ENCODE peak calls at places on chromosomes 4 and X, in four cellular contexts. J is amniotic stem cell; E is myocyte; G is stimulated activated CD4-positive, alpha-beta T cell treated with anti-CD3 and anti-CD28 coated beads, Interleukin-12 subunit alpha, Interleukin-12 subunit beta, amount 100 ng/mL, for 24 hours. L is an unnamed sample.

GRCh38 chr4:134463771-134464170 is 262.2 kb upstream of the PABPC4L start:
- DNase-seq in J (no peak), G (no peak), E (no peak), L (no peak)

GRCh38 chr4:139630991-139631390 is 34.6 kb upstream of the MGST2 start:
- DNase-seq in E (no peak), G (no peak), J (no peak), L (no peak)

GRCh38 chr4:151766691-151767090 is 5.9 kb upstream of the GATB start:
- DNase-seq in J (no peak), E (no peak), G (no peak), L (no peak)

GRCh38 chr4:138348055-138348454 is 105.9 kb upstream of the SLC7A11 start:
- DNase-seq in J (no peak), E (no peak), G (no peak), L (no peak)

GRCh38 chr4:62161446-62161845 is 961.3 kb downstream of the ADGRL3 start:
- DNase-seq in E (no peak), J (no peak), G (no peak), L (no peak)

GRCh38 chr4:73259552-73260140 is 1.0 kb upstream of the ANKRD17 start:
- DNase-seq in J (no peak), E (no peak), G (no peak), L (no peak)

GRCh38 chr4:109014593-109015412 is 251.9 kb upstream of the ETNPPL start:
- DNase-seq in J (no peak), G (no peak), E (no peak), L (no peak)

GRCh38 chr4:8019396-8020365 is 80.0 kb upstream of the AFAP1 start:
- DNase-seq in G (no peak), J (no peak), E (no peak), L (no peak)

GRCh38 chr4:38917481-38918025 is 49.9 kb downstream of the FAM114A1 start:
- DNase-seq in E (peak), J (no peak), G (no peak), L (no peak)

GRCh38 chrX:134949271-134949670 is 41.5 kb upstream of the SMIM10 start:
- DNase-seq in E (no peak), J (no peak), G (no peak), L (no peak)

GRCh38 chr4:2361366-2362285 is 56.8 kb downstream of the ZFYVE28 start:
- DNase-seq in J (no peak), G (no peak), E (no peak), L (no peak)

GRCh38 chr4:175542787-175543186 is 269.3 kb downstream of the GPM6A start:
- DNase-seq in J (no peak), E (no peak), G (no peak), L (no peak)

GRCh38 chr4:151417164-151417571 is 8.2 kb downstream of the FHIP1A start:
- DNase-seq in E (no peak), J (no peak), G (no peak), L (peak)

GRCh38 chrX:143634373-143634685 is 1.6 kb downstream of the SLITRK4 start:
- DNase-seq in G (no peak), J (no peak), E (no peak), L (no peak)

GRCh38 chrX:31279359-31279758 is 207.5 kb upstream of the FTHL17 start:
- DNase-seq in E (peak), J (no peak), G (no peak), L (peak)

GRCh38 chrX:71228063-71228642 is 5.1 kb downstream of the GJB1 start:
- DNase-seq in E (no peak), J (no peak), G (no peak), L (no peak)

GRCh38 chr4:152534541-152535231 is 1.2 kb downstream of the FBXW7 start:
- DNase-seq in E (peak), J (no peak), G (peak), L (no peak)

GRCh38 chr4:123352240-123352945 is 44.2 kb upstream of the SPRY1 start:
- DNase-seq in J (no peak), G (no peak), E (peak), L (no peak)

GRCh38 chrX:16743604-16744325 is 24.4 kb downstream of the SYAP1 start:
- DNase-seq in J (peak), G (no peak), E (peak), L (peak)

GRCh38 chr4:33882246-33882990 is 2361.9 kb downstream of the ARAP2 start:
- DNase-seq in J (no peak), G (no peak), E (no peak), L (no peak)

GRCh38 chrX:87489071-87489470 is 28.5 kb upstream of the KLHL4 start:
- DNase-seq in J (no peak), E (no peak), G (no peak), L (no peak)

GRCh38 chr4:109928327-109929045 is 15.8 kb downstream of the EGF start:
- DNase-seq in E (no peak), J (no peak), G (no peak), L (no peak)

GRCh38 chr4:48341776-48342558 is 638 bp downstream of the SLAIN2 start:
- DNase-seq in E (peak), J (no peak), G (peak), L (no peak)

GRCh38 chrX:51336584-51336983 is 4.0 kb downstream of the NUDT10 start:
- DNase-seq in E (peak), G (no peak), J (peak), L (peak)

L was measured in fibroblast of the conjunctiva.